ENCODE peak calls at places on chromosomes 1 and 21, in four cellular contexts. Z is SK-N-SH, N is psoas muscle, R is pancreas. U is an unnamed sample.

GRCh38 chr1:154212083-154212482 is 6.0 kb upstream of the CFAP141 start:
- DNase-seq in Z (no peak), N (no peak), R (no peak), U (no peak)

GRCh38 chr1:2046225-2046917 is 3.8 kb upstream of the PRKCZ start:
- DNase-seq in Z (peak; percentile 81), N (no peak), R (peak; percentile 89), U (peak; percentile 83)

GRCh38 chr21:45427331-45428271 is 22.6 kb downstream of the COL18A1 start:
- DNase-seq in Z (no peak), N (peak; percentile 79), R (peak; percentile 77), U (no peak)

GRCh38 chr1:212666116-212666775 is 33.4 kb downstream of the BATF3 start:
- DNase-seq in Z (no peak), N (no peak), R (no peak), U (no peak)

GRCh38 chr1:214548988-214549387 is 2.4 kb downstream of the PTPN14 start:
- DNase-seq in Z (no peak), N (peak; percentile 51), R (peak; percentile 54), U (peak; percentile 74)

GRCh38 chr1:218347316-218347712 is 2.2 kb downstream of the TGFB2 start:
- DNase-seq in Z (no peak), N (no peak), R (no peak), U (no peak)

GRCh38 chr1:215824245-215824644 is 257.1 kb downstream of the KCTD3 start:
- DNase-seq in Z (no peak), N (no peak), R (no peak), U (no peak)

GRCh38 chr1:110106013-110106941 is 6.0 kb upstream of the UBL4B start:
- DNase-seq in Z (peak; percentile 88), N (peak; percentile 64), R (peak; percentile 70), U (peak; percentile 54)

GRCh38 chr1:230067871-230068814 is 1.1 kb downstream of the GALNT2 start:
- DNase-seq in Z (peak; percentile 79), N (peak; percentile 54), R (peak; percentile 54), U (peak; percentile 38)

GRCh38 chr1:31376374-31377134 is 3.7 kb upstream of the FABP3 start:
- DNase-seq in Z (peak; percentile 90), N (no peak), R (no peak), U (no peak)

GRCh38 chr1:44500181-44501021 is 95.3 kb downstream of the RNF220 start:
- DNase-seq in Z (peak; percentile 63), N (no peak), R (no peak), U (no peak)

GRCh38 chr1:36764796-36765195 is 269.5 kb downstream of the GRIK3 start:
- DNase-seq in Z (peak; percentile 42), N (no peak), R (no peak), U (no peak)

GRCh38 chr1:93489756-93490155 is 41.8 kb downstream of the FNBP1L start:
- DNase-seq in Z (no peak), N (no peak), R (no peak), U (no peak)

GRCh38 chr1:229874609-229875008 is 192.4 kb upstream of the GALNT2 start:
- DNase-seq in Z (no peak), N (no peak), R (no peak), U (no peak)

GRCh38 chr1:56265205-56265604 is 314.2 kb downstream of the PLPP3 start:
- DNase-seq in Z (no peak), N (no peak), R (no peak), U (no peak)

GRCh38 chr21:44836666-44837471 is 19.0 kb upstream of the SUMO3 start:
- DNase-seq in Z (no peak), N (no peak), R (peak; percentile 16), U (no peak)

GRCh38 chr21:42308914-42309752 is 6.1 kb downstream of the TFF3 start:
- DNase-seq in Z (no peak), N (no peak), R (no peak), U (no peak)

GRCh38 chr21:34602061-34602460 is 12.9 kb downstream of the RCAN1 start:
- DNase-seq in Z (no peak), N (no peak), R (no peak), U (no peak)

GRCh38 chr1:172823534-172823933 is 164.6 kb downstream of the FASLG start:
- DNase-seq in Z (no peak), N (no peak), R (no peak), U (no peak)

GRCh38 chr1:225486856-225487255 is 59.0 kb upstream of the LBR start:
- DNase-seq in Z (no peak), N (no peak), R (no peak), U (no peak)

GRCh38 chr1:26496881-26497280 is 24.6 kb downstream of the HMGN2 start:
- DNase-seq in Z (no peak), N (no peak), R (no peak), U (no peak)

GRCh38 chr21:37383066-37383465 is 16.5 kb downstream of the DYRK1A start:
- DNase-seq in Z (no peak), N (no peak), R (no peak), U (no peak)

GRCh38 chr1:189662190-189662589 is 815.5 kb downstream of the BRINP3 start:
- DNase-seq in Z (no peak), N (no peak), R (no peak), U (no peak)

GRCh38 chr1:162835157-162835899 is 25.6 kb downstream of the CCDC190 start:
- DNase-seq in Z (no peak), N (no peak), R (no peak), U (no peak)

GRCh38 chr1:234932106-234932505 is 196.5 kb downstream of the TOMM20 start:
- DNase-seq in Z (no peak), N (no peak), R (no peak), U (no peak)

GRCh38 chr1:179591592-179592580 is at the start of gene TDRD5:
- DNase-seq in Z (peak; percentile 86), N (no peak), R (peak; percentile 69), U (no peak)

GRCh38 chr21:26842300-26842699 is 2.9 kb downstream of the ADAMTS1 start:
- DNase-seq in Z (no peak), N (no peak), R (no peak), U (no peak)

GRCh38 chr1:244655186-244655585 is 2.3 kb downstream of the DESI2 start:
- DNase-seq in Z (no peak), N (no peak), R (no peak), U (no peak)

GRCh38 chr1:58431847-58432246 is 114.7 kb downstream of the OMA1 start:
- DNase-seq in Z (no peak), N (no peak), R (no peak), U (no peak)

GRCh38 chr1:186626969-186627368 is 53.3 kb downstream of the PTGS2 start:
- DNase-seq in Z (no peak), N (no peak), R (no peak), U (no peak)

GRCh38 chr1:107250169-107250568 is 109.3 kb downstream of the NTNG1 start:
- DNase-seq in Z (no peak), N (no peak), R (no peak), U (no peak)

GRCh38 chr21:42833859-42834729 is 45.2 kb downstream of the WDR4 start:
- DNase-seq in Z (peak; percentile 22), N (no peak), R (no peak), U (no peak)

GRCh38 chr1:180241716-180242544 is 11.9 kb downstream of the LHX4 start:
- DNase-seq in Z (no peak), N (no peak), R (no peak), U (no peak)

DNA sequence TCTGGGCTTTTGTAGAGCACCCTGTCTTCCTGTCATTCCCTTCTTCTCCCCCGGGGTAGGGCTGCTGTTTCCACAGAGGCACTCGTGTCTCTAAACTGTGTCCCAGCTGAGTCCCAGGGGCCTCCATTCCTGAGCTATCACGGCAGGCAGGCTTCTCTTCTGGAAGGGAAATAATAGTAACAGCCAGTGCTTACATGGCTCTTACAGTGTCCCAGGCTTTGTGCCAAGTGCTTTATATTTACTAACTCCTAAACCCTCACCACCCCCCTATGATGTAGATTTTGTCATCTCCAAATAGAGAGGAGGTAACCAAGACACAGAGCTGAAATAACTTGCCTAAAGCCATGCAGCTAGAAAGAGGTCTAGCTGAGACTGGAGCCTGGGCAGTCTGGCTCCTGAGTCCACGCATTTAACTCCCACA is 1.4 kb upstream of the CELF3 start:
- DNase-seq in Z (no peak), N (no peak), R (no peak), U (no peak)
- H3K27ac ChIP-seq in Z (no peak overlapping the region), N (no peak overlapping the region), R (no peak overlapping the region), U (no peak overlapping the region)

GRCh38 chr1:196997428-196997827 is 20.1 kb downstream of the CFHR5 start:
- DNase-seq in Z (no peak), N (no peak), R (no peak), U (no peak)
- TF ChIP-seq CTCF in Z (no peak), N (no peak), R (no peak), U (no peak)

DNA sequence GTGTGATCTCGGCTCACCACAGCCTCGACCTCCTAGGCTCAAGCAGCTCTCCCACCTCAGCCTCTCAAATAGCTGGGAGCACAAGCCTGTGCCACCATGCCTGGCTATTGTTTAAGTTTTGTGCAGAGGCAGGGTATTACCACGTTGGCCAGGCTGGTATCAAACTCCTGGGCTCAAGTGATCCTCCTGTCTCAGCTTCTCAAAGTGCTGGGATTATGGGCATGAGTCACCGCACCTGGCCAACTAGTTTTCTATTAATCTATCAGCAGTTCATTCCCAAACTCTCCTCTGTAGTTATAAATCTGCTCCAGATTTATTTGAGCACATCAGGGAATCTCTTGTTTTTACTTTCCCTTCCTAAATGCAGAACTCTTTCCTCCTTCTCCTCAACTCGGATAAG is 443.8 kb downstream of the PRDM2 start:
- DNase-seq in Z (no peak), N (no peak), R (no peak), U (no peak)
- H3K36me3 ChIP-seq in Z (no peaks in the 10 kb centered on the region), N (no peaks in the 10 kb centered on the region), R (no peaks in the 10 kb centered on the region), U (no peaks in the 10 kb centered on the region)

DNA sequence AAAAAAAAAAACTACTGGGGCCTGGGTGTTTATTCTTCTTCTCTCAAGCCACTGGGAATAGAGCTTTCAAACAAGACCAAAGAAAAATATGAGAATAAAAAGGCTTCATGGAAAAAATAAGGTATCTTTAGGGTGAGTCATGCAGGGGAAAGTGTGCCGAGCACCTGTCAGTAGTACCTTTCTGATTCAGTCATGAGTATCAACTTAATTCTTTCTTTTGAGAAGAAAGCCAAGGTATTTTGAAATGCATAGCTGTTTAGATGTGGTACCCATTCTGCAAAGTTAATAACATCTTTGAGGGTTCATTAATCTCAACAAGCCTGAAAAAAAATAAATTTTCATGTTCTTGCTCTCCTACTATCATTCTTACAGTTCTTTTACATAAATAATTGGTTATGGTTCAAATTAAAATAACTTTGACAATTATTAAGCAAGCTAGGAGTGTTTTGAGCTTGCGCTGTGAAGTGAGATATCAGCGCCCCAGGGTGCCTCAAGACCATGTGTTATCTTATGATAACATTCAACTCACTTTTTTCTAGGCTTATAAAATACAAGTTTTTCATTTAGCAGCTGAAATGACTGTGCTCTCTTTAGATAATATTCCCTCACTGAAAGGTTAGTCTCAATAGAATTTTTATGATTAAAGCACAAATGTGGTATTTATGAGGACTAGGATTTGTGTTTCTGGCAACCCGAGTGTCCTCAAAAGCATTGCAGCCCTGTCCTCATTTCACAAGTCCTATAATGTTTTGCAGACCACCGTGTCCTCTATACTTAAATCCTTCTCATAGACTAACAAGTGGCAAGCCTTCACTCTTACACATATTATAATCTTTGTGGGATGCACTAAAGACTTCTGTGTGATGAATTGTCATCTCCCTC is 138.6 kb downstream of the SLC44A5 start:
- DNase-seq in Z (no peak), N (no peak), R (no peak), U (no peak)
- H3K27ac ChIP-seq in Z (peak overlapping the region; percentile 70), N (no peak overlapping the region), R (no peak overlapping the region), U (no peak overlapping the region)

GRCh38 chr1:167555971-167556714 is 2.6 kb upstream of the CREG1 start:
- DNase-seq in Z (peak; percentile 59), N (peak; percentile 69), R (peak; percentile 73), U (peak; percentile 77)
- TF ChIP-seq CTCF in Z (peak; percentile 92), N (peak; percentile 85), R (peak; percentile 84), U (peak; percentile 54)

U was measured in lung.